ENCODE peak calls at places on chromosomes 7 and 10, in four cellular contexts. O, A, B and S are unnamed samples.

GRCh38 chr7:84783161-84783803 is 403.6 kb downstream of the SEMA3D start:
- DNase-seq in O (no peak), B (no peak), A (peak; percentile 10), S (no peak)

GRCh38 chr7:148700693-148701092 is 2.0 kb downstream of the CUL1 start:
- DNase-seq in B (peak; percentile 42), O (no peak), A (peak; percentile 9), S (no peak)

GRCh38 chr7:25512051-25512450 is 283.8 kb upstream of the NPVF start:
- DNase-seq in O (no peak), B (no peak), A (no peak), S (no peak)

GRCh38 chr10:71975087-71975890 is 11.1 kb downstream of the CHST3 start:
- DNase-seq in O (no peak), A (no peak), B (no peak), S (peak; percentile 50)

GRCh38 chr10:79286318-79286951 is 60.8 kb upstream of the PPIF start:
- DNase-seq in B (peak; percentile 72), A (no peak), O (peak; percentile 55), S (no peak)

GRCh38 chr10:74754397-74754796 is 72.0 kb upstream of the KAT6B start:
- DNase-seq in A (no peak), O (no peak), B (no peak), S (no peak)

GRCh38 chr7:88169717-88170320 is 50.0 kb downstream of the SRI start:
- DNase-seq in B (no peak), O (no peak), A (peak; percentile 11), S (no peak)

GRCh38 chr10:69558559-69558958 is 14.7 kb downstream of the NEUROG3 start:
- DNase-seq in B (no peak), O (no peak), A (no peak), S (no peak)

GRCh38 chr7:141706394-141707064 is 1.6 kb upstream of the WEE2 start:
- DNase-seq in O (no peak), A (no peak), B (no peak), S (no peak)

GRCh38 chr7:37065779-37066271 is 341.5 kb upstream of the AOAH start:
- DNase-seq in B (no peak), A (no peak), O (no peak), S (no peak)

GRCh38 chr7:88259656-88260380 is 40.0 kb upstream of the SRI start:
- DNase-seq in A (no peak), B (no peak), O (no peak), S (no peak)

GRCh38 chr7:47295606-47296005 is 286.3 kb downstream of the TNS3 start:
- DNase-seq in B (no peak), O (no peak), A (no peak), S (no peak)

GRCh38 chr10:5370493-5371317 is 5.9 kb downstream of the UCN3 start:
- DNase-seq in O (no peak), A (no peak), B (no peak), S (no peak)

GRCh38 chr10:91909178-91909677 is at the start of gene FGFBP3:
- DNase-seq in O (peak; percentile 19), A (peak; percentile 65), B (no peak), S (no peak)

GRCh38 chr7:141362580-141363435 is 188.4 kb upstream of the AGK start:
- DNase-seq in O (no peak), B (no peak), A (peak; percentile 50), S (no peak)

GRCh38 chr7:76044375-76044774 is 3.4 kb downstream of the STYXL1 start:
- DNase-seq in A (no peak), B (no peak), O (no peak), S (no peak)

GRCh38 chr7:45188736-45189135 is 31.1 kb downstream of the RAMP3 start:
- DNase-seq in A (no peak), O (no peak), B (no peak), S (no peak)

GRCh38 chr10:118031351-118032075 is 15.2 kb downstream of the RAB11FIP2 start:
- DNase-seq in O (no peak), A (no peak), B (no peak), S (no peak)

GRCh38 chr7:100887186-100887954 is 2.1 kb downstream of the UFSP1 start:
- DNase-seq in O (no peak), A (no peak), B (peak; percentile 59), S (no peak)

GRCh38 chr10:49568235-49568634 is 29.3 kb upstream of the ERCC6 start:
- DNase-seq in B (no peak), O (no peak), A (no peak), S (no peak)

GRCh38 chr10:970311-971149 is 17.7 kb upstream of the GTPBP4 start:
- DNase-seq in O (no peak), A (no peak), B (no peak), S (no peak)

GRCh38 chr10:127117125-127117524 is 79.3 kb downstream of the INSYN2A start:
- DNase-seq in B (no peak), A (peak; percentile 18), O (peak; percentile 14), S (no peak)

GRCh38 chr10:117257701-117258100 is 16.8 kb downstream of the SLC18A2 start:
- DNase-seq in A (no peak), O (no peak), B (no peak), S (no peak)

GRCh38 chr7:985915-986741 is 3.1 kb downstream of the CYP2W1 start:
- DNase-seq in A (peak; percentile 38), B (no peak), O (no peak), S (no peak)

GRCh38 chr7:102897211-102897621 is 15.6 kb upstream of the LRRC17 start:
- DNase-seq in O (no peak), A (no peak), B (no peak), S (no peak)

GRCh38 chr10:18879284-18879683 is 169.3 kb upstream of the MALRD1 start:
- DNase-seq in B (no peak), A (no peak), O (no peak), S (no peak)

GRCh38 chr7:1256621-1257020 is 23.9 kb downstream of the UNCX start:
- DNase-seq in O (no peak), B (no peak), A (no peak), S (no peak)

GRCh38 chr7:5590596-5591546 is 167.2 kb upstream of the TNRC18 start:
- DNase-seq in A (no peak), B (no peak), O (no peak), S (no peak)

GRCh38 chr7:156121434-156121833 is 309.2 kb upstream of the SHH start:
- DNase-seq in B (no peak), A (no peak), O (no peak), S (no peak)

GRCh38 chr10:67853512-67853911 is 15.5 kb upstream of the DNAJC12 start:
- DNase-seq in B (no peak), A (no peak), O (no peak), S (no peak)

GRCh38 chr10:10798021-10798420 is 219.7 kb upstream of the CELF2 start:
- DNase-seq in B (no peak), A (no peak), O (no peak), S (no peak)
- H3K4me1 ChIP-seq in B (no peaks in the 10 kb centered on the region), A (no peaks in the 10 kb centered on the region), O (no peaks in the 10 kb centered on the region), S (peaks cover 5% of the 10 kb centered on the region)

DNA sequence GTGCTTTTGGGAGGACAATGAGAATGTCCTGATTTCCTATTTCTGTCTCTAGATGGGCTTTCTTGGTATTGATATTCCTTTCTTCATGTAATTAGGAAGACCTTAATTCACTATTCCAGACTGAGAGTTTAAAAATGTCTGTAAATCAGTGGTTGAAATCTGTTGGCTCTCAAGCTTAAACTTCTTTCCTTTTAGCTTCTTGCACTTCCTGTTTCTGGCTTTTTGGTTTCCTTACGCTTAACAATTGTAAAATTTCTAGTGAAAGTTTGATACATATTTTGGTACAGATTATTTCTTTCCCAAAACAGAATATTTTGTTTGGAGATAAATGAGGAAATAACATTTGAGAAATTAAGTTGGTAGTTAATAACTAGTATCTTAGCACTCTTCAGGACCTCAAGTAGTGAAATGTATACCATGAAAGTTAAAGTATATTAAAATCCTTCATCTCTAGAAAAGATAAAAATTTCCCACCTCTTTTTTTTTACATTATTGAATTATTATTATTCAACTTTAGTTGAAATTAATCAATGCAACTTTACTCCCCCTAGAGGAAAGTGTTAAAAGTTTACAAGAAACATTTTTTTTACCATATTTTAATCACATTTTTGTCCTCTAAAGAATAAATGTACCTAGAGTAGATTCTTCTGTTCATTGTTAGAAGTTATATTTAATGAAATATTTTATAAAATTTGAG is 137.2 kb downstream of the PHTF2 start:
- DNase-seq in B (no peak), A (no peak), O (no peak), S (no peak)
- H3K27ac ChIP-seq in B (no peak overlapping the region), A (no peak overlapping the region), O (no peak overlapping the region), S (no peak overlapping the region)

GRCh38 chr10:48249004-48249762 is 25.3 kb downstream of the FRMPD2 start:
- DNase-seq in O (no peak), A (no peak), B (no peak), S (no peak)

GRCh38 chr10:48251152-48251524 is 23.4 kb downstream of the FRMPD2 start:
- DNase-seq in B (no peak), A (no peak), O (no peak), S (no peak)

GRCh38 chr10:48248462-48248861 is 26.0 kb downstream of the FRMPD2 start:
- DNase-seq in A (no peak), O (no peak), B (no peak), S (no peak)

GRCh38 chr10:48251525-48252353 is 22.8 kb downstream of the FRMPD2 start:
- DNase-seq in B (no peak), A (no peak), O (no peak), S (no peak)

GRCh38 chr10:48249763-48250351 is 24.6 kb downstream of the FRMPD2 start:
- DNase-seq in A (no peak), B (no peak), O (no peak), S (no peak)
- H3K4me1 ChIP-seq in A (no peaks in the 10 kb centered on the region), B (no peaks in the 10 kb centered on the region), O (no peaks in the 10 kb centered on the region), S (no peaks in the 10 kb centered on the region)

GRCh38 chr10:89515031-89515841 is 20.2 kb downstream of the SLC16A12 start:
- DNase-seq in A (no peak), O (peak; percentile 35), B (no peak), S (no peak)
- H3K27ac ChIP-seq in A (no peak overlapping the region), O (peak overlapping the region; percentile 35), B (no peak overlapping the region), S (no peak overlapping the region)

DNA sequence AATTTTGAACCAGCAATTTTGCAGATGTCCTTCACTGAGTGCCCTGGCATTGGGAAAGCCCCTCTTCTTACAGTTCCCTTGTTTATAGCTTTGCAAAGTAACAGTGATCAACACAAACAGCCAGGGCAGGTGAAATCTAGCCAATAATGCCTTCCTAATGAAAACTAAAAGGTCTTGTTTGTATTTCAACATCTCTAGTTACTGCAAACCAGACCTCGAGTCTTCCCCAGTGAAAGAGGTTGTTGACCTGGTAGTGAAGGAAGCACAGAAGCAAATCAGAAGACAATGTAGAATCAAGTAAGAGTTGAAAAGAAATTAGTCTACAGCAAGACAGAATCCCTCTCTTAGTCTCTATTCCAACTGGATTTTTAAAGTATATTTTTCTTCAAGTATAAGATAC is 231.2 kb downstream of the SNX13 start:
- DNase-seq in A (no peak), B (no peak), O (no peak), S (no peak)
- H3K4me1 ChIP-seq in A (peaks cover 6% of the 10 kb centered on the region), B (no peaks in the 10 kb centered on the region), O (no peaks in the 10 kb centered on the region), S (no peaks in the 10 kb centered on the region)

GRCh38 chr10:77357185-77357584 is 280.4 kb downstream of the KCNMA1 start:
- DNase-seq in B (no peak), A (no peak), O (no peak), S (no peak)
- H3K27ac ChIP-seq in B (no peak overlapping the region), A (peak overlapping the region; percentile 87), O (no peak overlapping the region), S (no peak overlapping the region)